ENCODE peak calls at places on chromosomes 3 and 15, in nine cellular contexts. J, E, B, I, S, G, D, L and V are unnamed samples.

GRCh38 chr3:124878561-124879394 is 8.4 kb downstream of the ITGB5 start:
- DNase-seq in G (peak), L (peak), B (peak), J (peak), D (no peak), S (peak), I (peak), E (no peak), V (peak)

GRCh38 chr15:44728576-44729393 is 7.5 kb upstream of the TRIM69 start:
- DNase-seq in J (peak), S (peak), G (peak), B (peak), D (peak), I (peak), L (peak), E (peak), V (peak)

GRCh38 chr3:94083261-94083660 is 20.4 kb downstream of the NSUN3 start:
- DNase-seq in I (no peak), E (peak), S (no peak), L (no peak), G (no peak), D (no peak), B (no peak), J (no peak), V (no peak)

GRCh38 chr3:20343790-20344189 is 157.8 kb upstream of the SGO1 start:
- DNase-seq in G (no peak), E (no peak), S (no peak), I (no peak), D (no peak), L (no peak), J (no peak), B (no peak), V (no peak)

GRCh38 chr3:87167634-87168456 is 59.3 kb upstream of the CHMP2B start:
- DNase-seq in S (no peak), I (no peak), D (peak), L (peak), E (peak), B (peak), J (peak), G (peak), V (no peak)

GRCh38 chr3:193836918-193837317 is 243.9 kb downstream of the OPA1 start:
- DNase-seq in E (no peak), L (no peak), J (no peak), G (peak), D (no peak), S (no peak), I (no peak), B (no peak), V (no peak)

GRCh38 chr15:90680371-90680935 is 36.7 kb upstream of the BLM start:
- DNase-seq in E (no peak), B (peak), S (peak), D (no peak), I (no peak), L (peak), J (peak), G (no peak), V (peak)

GRCh38 chr3:179000659-179001058 is 71.0 kb downstream of the ZMAT3 start:
- DNase-seq in G (no peak), J (no peak), L (no peak), S (no peak), E (no peak), I (no peak), B (no peak), D (no peak), V (no peak)

GRCh38 chr3:118991775-118992174 is 42.9 kb downstream of the IGSF11 start:
- DNase-seq in E (no peak), G (no peak), L (no peak), D (peak), B (no peak), S (no peak), J (no peak), I (no peak), V (no peak)

GRCh38 chr15:50051811-50052419 is 67.1 kb downstream of the ATP8B4 start:
- DNase-seq in I (peak), J (peak), E (peak), D (peak), S (peak), L (peak), B (peak), G (peak), V (peak)

GRCh38 chr3:129015388-129016105 is 14.4 kb downstream of the EFCC1 start:
- DNase-seq in I (no peak), B (no peak), S (no peak), D (no peak), L (no peak), G (peak), E (no peak), J (no peak), V (no peak)

GRCh38 chr3:8607285-8608040 is 37.1 kb downstream of the SSUH2 start:
- DNase-seq in E (no peak), S (peak), B (peak), L (peak), J (peak), D (peak), G (no peak), I (peak), V (peak)

GRCh38 chr3:126978291-126978690 is 4.6 kb upstream of the PLXNA1 start:
- DNase-seq in L (no peak), J (no peak), B (no peak), S (no peak), D (no peak), I (no peak), G (no peak), E (no peak), V (no peak)

GRCh38 chr15:67918205-67918861 is 78.5 kb upstream of the RNU6-1 start:
- DNase-seq in E (no peak), S (no peak), G (no peak), J (no peak), L (no peak), D (peak), B (no peak), I (no peak), V (no peak)

GRCh38 chr3:130576571-130577266 is 59.7 kb downstream of the COL6A6 start:
- DNase-seq in S (peak), B (peak), D (no peak), G (no peak), E (no peak), J (no peak), I (no peak), L (peak), V (no peak)

GRCh38 chr3:99999541-99999940 is 114.8 kb downstream of the FILIP1L start:
- DNase-seq in S (no peak), I (no peak), G (no peak), L (peak), B (no peak), D (no peak), E (no peak), J (no peak), V (no peak)

GRCh38 chr3:186824430-186825139 is 17.9 kb upstream of the ADIPOQ start:
- DNase-seq in E (no peak), G (no peak), L (no peak), B (no peak), I (no peak), J (no peak), S (no peak), D (peak), V (no peak)

GRCh38 chr15:67707520-67708283 is 117.6 kb upstream of the SKOR1 start:
- DNase-seq in I (no peak), J (no peak), D (peak), B (no peak), G (no peak), L (no peak), S (no peak), E (no peak), V (no peak)

GRCh38 chr15:43440721-43441281 is 52.2 kb downstream of the TP53BP1 start:
- DNase-seq in S (peak), E (peak), J (peak), I (peak), G (peak), B (peak), L (peak), D (peak), V (peak)

GRCh38 chr15:68691667-68692066 is 112.9 kb downstream of the CORO2B start:
- DNase-seq in E (no peak), S (no peak), I (no peak), J (peak), B (no peak), D (no peak), L (no peak), G (no peak), V (peak)

GRCh38 chr3:47629770-47630169 is 51.1 kb upstream of the CSPG5 start:
- DNase-seq in J (no peak), S (no peak), B (no peak), G (no peak), L (no peak), D (no peak), E (no peak), I (no peak), V (no peak)

GRCh38 chr3:11154036-11154952 is at the start of gene HRH1:
- DNase-seq in S (no peak), J (peak), B (no peak), E (no peak), I (no peak), L (no peak), D (peak), G (no peak), V (no peak)

GRCh38 chr3:129608936-129609590 is 2.6 kb upstream of the PLXND1 start:
- DNase-seq in I (no peak), D (no peak), E (no peak), G (no peak), S (no peak), B (no peak), J (no peak), L (no peak), V (no peak)

GRCh38 chr15:73935547-73935946 is 9.3 kb downstream of the LOXL1 start:
- DNase-seq in S (no peak), D (peak), E (no peak), L (no peak), B (no peak), J (peak), G (no peak), I (no peak), V (no peak)

GRCh38 chr3:138941259-138941885 is 5.6 kb downstream of the FOXL2 start:
- DNase-seq in D (peak), B (no peak), G (peak), E (peak), S (peak), L (no peak), J (peak), I (no peak), V (no peak)

GRCh38 chr3:55235416-55235815 is 251.7 kb downstream of the WNT5A start:
- DNase-seq in J (no peak), G (no peak), D (no peak), E (no peak), L (no peak), I (no peak), B (no peak), S (no peak), V (no peak)

GRCh38 chr3:99891610-99892285 is 74.1 kb downstream of the CMSS1 start:
- DNase-seq in S (no peak), G (no peak), E (no peak), J (no peak), L (peak), B (no peak), D (no peak), I (no peak), V (no peak)

GRCh38 chr15:65881766-65882434 is 12.6 kb downstream of the RAB11A start:
- DNase-seq in I (no peak), E (peak), J (no peak), S (no peak), D (no peak), L (no peak), B (no peak), G (no peak), V (no peak)

GRCh38 chr3:42023380-42023779 is 61.5 kb upstream of the ULK4 start:
- DNase-seq in B (no peak), L (no peak), D (no peak), J (no peak), I (no peak), G (no peak), S (no peak), E (no peak), V (no peak)

GRCh38 chr15:60840306-60840702 is 361.4 kb upstream of the ICE2 start:
- DNase-seq in G (no peak), I (no peak), S (no peak), J (no peak), B (peak), L (no peak), D (no peak), E (no peak), V (no peak)

GRCh38 chr3:34296779-34297178 is 498.3 kb downstream of the PDCD6IP start:
- DNase-seq in G (no peak), J (no peak), E (no peak), S (no peak), D (no peak), B (no peak), L (no peak), I (no peak), V (no peak)

GRCh38 chr3:2839886-2840285 is 270.3 kb downstream of the IL5RA start:
- DNase-seq in D (no peak), S (no peak), L (peak), B (no peak), E (no peak), J (peak), I (no peak), G (no peak), V (no peak)

GRCh38 chr15:90230071-90230494 is 3.7 kb downstream of the CIB1 start:
- DNase-seq in G (no peak), D (no peak), I (peak), E (no peak), B (no peak), J (no peak), L (no peak), S (no peak), V (no peak)

GRCh38 chr3:72776-73175 is 123.8 kb upstream of the CHL1 start:
- DNase-seq in B (no peak), S (no peak), J (no peak), L (peak), D (no peak), I (no peak), G (no peak), E (no peak), V (no peak)

GRCh38 chr3:27127879-27128278 is 241.3 kb downstream of the NEK10 start:
- DNase-seq in D (no peak), L (no peak), J (no peak), B (no peak), S (no peak), I (no peak), E (no peak), G (no peak), V (no peak)

GRCh38 chr3:127666684-127667083 is 6.1 kb upstream of the ABTB1 start:
- DNase-seq in E (no peak), J (no peak), D (no peak), S (no peak), G (no peak), B (no peak), I (no peak), L (no peak), V (no peak)

GRCh38 chr3:166013073-166013679 is 176.0 kb upstream of the BCHE start:
- DNase-seq in B (peak), S (peak), E (peak), G (peak), D (peak), L (peak), J (peak), I (no peak), V (no peak)

DNA sequence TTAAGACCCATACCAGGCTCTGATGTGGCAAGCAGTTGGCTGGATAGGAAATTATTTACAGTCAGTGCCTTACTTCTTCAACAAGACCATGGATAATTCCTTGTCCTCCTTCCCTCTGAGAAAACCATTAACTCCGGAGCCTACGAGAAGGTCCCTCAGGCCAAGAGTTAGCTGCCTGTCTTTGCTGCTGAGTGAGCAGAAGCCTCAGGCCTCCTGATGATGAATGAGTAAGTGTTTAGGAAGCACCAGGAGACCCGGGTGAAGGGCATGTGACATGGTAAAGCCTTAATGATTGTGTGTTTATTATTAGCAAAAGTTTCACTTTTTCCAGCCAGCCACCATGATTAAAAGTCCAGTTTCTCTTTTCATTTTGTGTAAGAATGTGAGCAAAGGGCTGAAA is 174.9 kb upstream of the TOPAZ1 start:
- DNase-seq in S (no peak), B (peak), L (no peak), D (no peak), G (no peak), I (no peak), J (peak), E (peak), V (no peak)
- H3K27ac ChIP-seq in S (no peak), B (no peak), L (no peak), D (no peak), G (no peak), I (no peak), J (no peak), E (peak), V (no peak)

GRCh38 chr3:52719618-52720017 is 13.7 kb downstream of the SPCS1 start:
- DNase-seq in L (no peak), B (no peak), D (no peak), I (no peak), E (no peak), S (no peak), J (no peak), G (no peak), V (no peak)

GRCh38 chr3:52723935-52724334 is 18.0 kb downstream of the SPCS1 start:
- DNase-seq in B (no peak), D (no peak), I (no peak), J (no peak), S (no peak), G (no peak), L (no peak), E (no peak), V (no peak)

GRCh38 chr3:52721742-52722033 is 15.8 kb downstream of the SPCS1 start:
- DNase-seq in B (no peak), L (no peak), G (no peak), J (no peak), I (no peak), S (no peak), E (no peak), D (no peak), V (no peak)

GRCh38 chr3:52722491-52722890 is 16.6 kb downstream of the SPCS1 start:
- DNase-seq in L (no peak), J (no peak), E (no peak), B (no peak), G (no peak), D (no peak), S (no peak), I (no peak), V (no peak)

GRCh38 chr3:52721002-52721741 is 15.3 kb downstream of the SPCS1 start:
- DNase-seq in S (no peak), I (no peak), G (no peak), J (no peak), L (no peak), E (peak), B (no peak), D (no peak), V (no peak)
- H3K27ac ChIP-seq in S (no peak), I (no peak), G (no peak), J (no peak), L (no peak), E (peak), B (no peak), D (no peak), V (no peak)

DNA sequence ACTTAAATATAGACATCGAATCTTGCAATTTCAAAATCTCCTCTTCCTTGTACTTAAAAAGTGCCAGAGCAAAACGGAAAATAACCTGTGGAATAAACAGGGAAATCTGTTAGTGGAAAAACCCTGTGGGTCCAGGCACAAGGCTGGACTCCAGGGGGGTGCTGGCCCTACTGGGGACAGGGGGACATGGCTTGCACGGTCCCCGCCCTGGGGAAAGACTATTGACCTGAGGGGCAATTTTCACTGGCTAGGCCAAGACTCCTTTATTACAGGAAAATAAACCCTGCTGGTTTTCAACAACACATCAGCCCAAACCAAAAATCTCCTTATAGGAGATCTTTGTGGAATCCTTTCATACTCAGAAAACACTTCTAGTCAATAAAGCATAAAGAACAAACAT is 75.9 kb downstream of the TBC1D2B start:
- DNase-seq in G (no peak), B (no peak), D (no peak), J (no peak), I (no peak), S (no peak), L (no peak), E (no peak), V (no peak)
- H3K27ac ChIP-seq in G (no peak), B (no peak), D (no peak), J (no peak), I (no peak), S (no peak), L (no peak), E (no peak), V (no peak)

DNA sequence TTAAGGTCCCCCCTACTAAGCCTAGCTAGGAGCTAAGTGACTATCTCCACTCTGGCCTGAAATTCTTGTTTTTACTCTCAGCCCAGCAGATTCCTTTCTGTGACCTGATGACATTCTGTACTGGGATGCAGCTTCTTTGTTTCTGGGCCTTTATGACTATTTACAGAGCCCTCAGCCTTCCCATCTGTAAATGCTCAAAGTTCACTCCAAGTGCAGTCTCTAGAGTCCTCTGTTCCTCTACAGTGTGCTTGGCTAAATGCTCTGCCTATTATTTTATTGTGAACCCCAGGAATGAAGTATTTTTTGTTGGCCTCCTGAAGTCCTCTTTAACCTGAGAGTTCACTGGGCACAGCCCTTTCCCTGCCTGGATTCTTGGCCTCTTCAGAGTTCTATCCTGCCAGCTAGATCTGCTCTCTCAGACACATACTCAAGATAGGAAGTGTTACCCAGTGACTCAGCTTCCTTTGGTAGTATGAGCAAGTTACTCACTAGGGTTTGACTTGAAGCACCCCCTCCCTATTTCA is 278.1 kb upstream of the P2RY1 start:
- DNase-seq in J (peak), S (no peak), D (no peak), E (no peak), G (no peak), L (peak), I (peak), B (peak), V (no peak)
- H3K27ac ChIP-seq in J (no peak), S (no peak), D (no peak), E (no peak), G (no peak), L (no peak), I (peak), B (peak), V (no peak)